ENCODE peak calls at places on chromosomes 13 and 19, in ten cellular contexts. One of them, this sample, is unnamed.

GRCh38 chr13:108437496-108437895 is 168.0 kb downstream of the TNFSF13B start:
- DNase-seq in suprapubic skin: no peak
- DNase-seq in breast epithelium: no peak
- DNase-seq in GM12878: no peak
- DNase-seq in transverse colon: no peak
- DNase-seq in sigmoid colon: no peak
- DNase-seq in stomach: no peak
- DNase-seq in HCT116: no peak
- DNase-seq in K562: no peak
- DNase-seq in H1: no peak
- DNase-seq in this sample: no peak

GRCh38 chr19:46904114-46905060 is 43.6 kb downstream of the ARHGAP35 start:
- DNase-seq in suprapubic skin: peak; percentile 53
- DNase-seq in breast epithelium: no peak
- DNase-seq in GM12878: no peak
- DNase-seq in transverse colon: no peak
- DNase-seq in sigmoid colon: peak; percentile 72
- DNase-seq in stomach: no peak
- DNase-seq in HCT116: no peak
- DNase-seq in K562: no peak
- DNase-seq in H1: no peak
- DNase-seq in this sample: no peak

GRCh38 chr19:55586976-55587668 is 6.5 kb upstream of the ZNF579 start:
- DNase-seq in suprapubic skin: peak; percentile 95
- DNase-seq in breast epithelium: peak; percentile 95
- DNase-seq in GM12878: peak; percentile 60
- DNase-seq in transverse colon: peak; percentile 96
- DNase-seq in sigmoid colon: peak; percentile 96
- DNase-seq in stomach: peak; percentile 99
- DNase-seq in HCT116: peak; percentile 85
- DNase-seq in K562: peak; percentile 97
- DNase-seq in H1: peak; percentile 99
- DNase-seq in this sample: peak; percentile 94

GRCh38 chr13:101751488-101751887 is 299.0 kb downstream of the ITGBL1 start:
- DNase-seq in suprapubic skin: no peak
- DNase-seq in breast epithelium: no peak
- DNase-seq in GM12878: no peak
- DNase-seq in transverse colon: no peak
- DNase-seq in sigmoid colon: no peak
- DNase-seq in stomach: no peak
- DNase-seq in HCT116: no peak
- DNase-seq in K562: no peak
- DNase-seq in H1: no peak
- DNase-seq in this sample: no peak

GRCh38 chr19:20102097-20102496 is 24.3 kb downstream of the ZNF90 start:
- DNase-seq in suprapubic skin: no peak
- DNase-seq in breast epithelium: no peak
- DNase-seq in GM12878: no peak
- DNase-seq in transverse colon: no peak
- DNase-seq in sigmoid colon: no peak
- DNase-seq in stomach: no peak
- DNase-seq in HCT116: no peak
- DNase-seq in K562: no peak
- DNase-seq in H1: peak; percentile 35
- DNase-seq in this sample: no peak

GRCh38 chr19:18862976-18863842 is 31.4 kb downstream of the UPF1 start:
- DNase-seq in suprapubic skin: no peak
- DNase-seq in breast epithelium: no peak
- DNase-seq in GM12878: no peak
- DNase-seq in transverse colon: no peak
- DNase-seq in sigmoid colon: no peak
- DNase-seq in stomach: no peak
- DNase-seq in HCT116: no peak
- DNase-seq in K562: no peak
- DNase-seq in H1: no peak
- DNase-seq in this sample: no peak

GRCh38 chr19:54287456-54287855 is 6.5 kb upstream of the LILRB2 start:
- DNase-seq in suprapubic skin: no peak
- DNase-seq in breast epithelium: no peak
- DNase-seq in GM12878: no peak
- DNase-seq in transverse colon: no peak
- DNase-seq in sigmoid colon: no peak
- DNase-seq in stomach: no peak
- DNase-seq in HCT116: no peak
- DNase-seq in K562: no peak
- DNase-seq in H1: no peak
- DNase-seq in this sample: no peak

GRCh38 chr13:76024151-76024550 is 388.0 kb downstream of the LMO7 start:
- DNase-seq in suprapubic skin: no peak
- DNase-seq in breast epithelium: no peak
- DNase-seq in GM12878: no peak
- DNase-seq in transverse colon: no peak
- DNase-seq in sigmoid colon: no peak
- DNase-seq in stomach: no peak
- DNase-seq in HCT116: no peak
- DNase-seq in K562: no peak
- DNase-seq in H1: no peak
- DNase-seq in this sample: no peak

GRCh38 chr13:75798353-75799245 is 162.5 kb downstream of the LMO7 start:
- DNase-seq in suprapubic skin: no peak
- DNase-seq in breast epithelium: no peak
- DNase-seq in GM12878: no peak
- DNase-seq in transverse colon: no peak
- DNase-seq in sigmoid colon: no peak
- DNase-seq in stomach: no peak
- DNase-seq in HCT116: peak; percentile 39
- DNase-seq in K562: no peak
- DNase-seq in H1: no peak
- DNase-seq in this sample: no peak

GRCh38 chr13:40109324-40109958 is 454.0 kb downstream of the COG6 start:
- DNase-seq in suprapubic skin: no peak
- DNase-seq in breast epithelium: no peak
- DNase-seq in GM12878: no peak
- DNase-seq in transverse colon: no peak
- DNase-seq in sigmoid colon: no peak
- DNase-seq in stomach: no peak
- DNase-seq in HCT116: no peak
- DNase-seq in K562: no peak
- DNase-seq in H1: no peak
- DNase-seq in this sample: no peak

GRCh38 chr13:46858776-46859175 is 38.1 kb downstream of the HTR2A start:
- DNase-seq in suprapubic skin: no peak
- DNase-seq in breast epithelium: no peak
- DNase-seq in GM12878: no peak
- DNase-seq in transverse colon: no peak
- DNase-seq in sigmoid colon: no peak
- DNase-seq in stomach: no peak
- DNase-seq in HCT116: no peak
- DNase-seq in K562: no peak
- DNase-seq in H1: no peak
- DNase-seq in this sample: no peak

GRCh38 chr13:72208112-72208645 is 341.2 kb upstream of the DACH1 start:
- DNase-seq in suprapubic skin: no peak
- DNase-seq in breast epithelium: no peak
- DNase-seq in GM12878: no peak
- DNase-seq in transverse colon: no peak
- DNase-seq in sigmoid colon: no peak
- DNase-seq in stomach: no peak
- DNase-seq in HCT116: no peak
- DNase-seq in K562: no peak
- DNase-seq in H1: no peak
- DNase-seq in this sample: no peak

GRCh38 chr19:49339364-49340068 is 4.3 kb downstream of the CD37 start:
- DNase-seq in suprapubic skin: peak; percentile 88
- DNase-seq in breast epithelium: peak; percentile 93
- DNase-seq in GM12878: no peak
- DNase-seq in transverse colon: peak; percentile 84
- DNase-seq in sigmoid colon: peak; percentile 97
- DNase-seq in stomach: peak; percentile 87
- DNase-seq in HCT116: no peak
- DNase-seq in K562: peak; percentile 68
- DNase-seq in H1: peak; percentile 89
- DNase-seq in this sample: no peak

GRCh38 chr19:34645551-34645950 is 31.4 kb downstream of the SCGB2B2 start:
- DNase-seq in suprapubic skin: no peak
- DNase-seq in breast epithelium: no peak
- DNase-seq in GM12878: no peak
- DNase-seq in transverse colon: no peak
- DNase-seq in sigmoid colon: no peak
- DNase-seq in stomach: no peak
- DNase-seq in HCT116: no peak
- DNase-seq in K562: no peak
- DNase-seq in H1: no peak
- DNase-seq in this sample: no peak

GRCh38 chr13:24107955-24108614 is 52.4 kb upstream of the SPATA13 start:
- DNase-seq in suprapubic skin: no peak
- DNase-seq in breast epithelium: no peak
- DNase-seq in GM12878: no peak
- DNase-seq in transverse colon: no peak
- DNase-seq in sigmoid colon: no peak
- DNase-seq in stomach: no peak
- DNase-seq in HCT116: no peak
- DNase-seq in K562: no peak
- DNase-seq in H1: no peak
- DNase-seq in this sample: no peak

GRCh38 chr13:24108615-24108965 is 51.9 kb upstream of the SPATA13 start:
- DNase-seq in suprapubic skin: no peak
- DNase-seq in breast epithelium: no peak
- DNase-seq in GM12878: no peak
- DNase-seq in transverse colon: no peak
- DNase-seq in sigmoid colon: no peak
- DNase-seq in stomach: no peak
- DNase-seq in HCT116: no peak
- DNase-seq in K562: no peak
- DNase-seq in H1: no peak
- DNase-seq in this sample: no peak

GRCh38 chr13:24106429-24106828 is 54.1 kb upstream of the SPATA13 start:
- DNase-seq in suprapubic skin: no peak
- DNase-seq in breast epithelium: peak; percentile 33
- DNase-seq in GM12878: no peak
- DNase-seq in transverse colon: no peak
- DNase-seq in sigmoid colon: no peak
- DNase-seq in stomach: no peak
- DNase-seq in HCT116: no peak
- DNase-seq in K562: no peak
- DNase-seq in H1: no peak
- DNase-seq in this sample: no peak

GRCh38 chr13:24100152-24100551 is 60.4 kb upstream of the SPATA13 start:
- DNase-seq in suprapubic skin: no peak
- DNase-seq in breast epithelium: no peak
- DNase-seq in GM12878: no peak
- DNase-seq in transverse colon: no peak
- DNase-seq in sigmoid colon: no peak
- DNase-seq in stomach: no peak
- DNase-seq in HCT116: no peak
- DNase-seq in K562: no peak
- DNase-seq in H1: no peak
- DNase-seq in this sample: no peak

GRCh38 chr13:24104723-24105122 is 55.8 kb upstream of the SPATA13 start:
- DNase-seq in suprapubic skin: no peak
- DNase-seq in breast epithelium: no peak
- DNase-seq in GM12878: no peak
- DNase-seq in transverse colon: no peak
- DNase-seq in sigmoid colon: no peak
- DNase-seq in stomach: no peak
- DNase-seq in HCT116: no peak
- DNase-seq in K562: no peak
- DNase-seq in H1: no peak
- DNase-seq in this sample: no peak
- TF ChIP-seq POLR2AphosphoS5 in suprapubic skin: no peak
- TF ChIP-seq POLR2AphosphoS5 in breast epithelium: no peak
- TF ChIP-seq POLR2AphosphoS5 in GM12878: no peak
- TF ChIP-seq POLR2AphosphoS5 in transverse colon: no peak
- TF ChIP-seq POLR2AphosphoS5 in sigmoid colon: no peak
- TF ChIP-seq POLR2AphosphoS5 in stomach: no peak
- TF ChIP-seq POLR2AphosphoS5 in HCT116: no peak
- TF ChIP-seq POLR2AphosphoS5 in K562: no peak
- TF ChIP-seq POLR2AphosphoS5 in H1: no peak
- TF ChIP-seq POLR2AphosphoS5 in this sample: no peak

GRCh38 chr19:3360494-3361383 is 5.6 kb upstream of the NFIC start:
- DNase-seq in suprapubic skin: peak; percentile 89
- DNase-seq in breast epithelium: peak; percentile 52
- DNase-seq in GM12878: no peak
- DNase-seq in transverse colon: peak; percentile 74
- DNase-seq in sigmoid colon: peak; percentile 94
- DNase-seq in stomach: peak; percentile 66
- DNase-seq in HCT116: no peak
- DNase-seq in K562: peak; percentile 84
- DNase-seq in H1: peak; percentile 61
- DNase-seq in this sample: peak; percentile 79
- TF ChIP-seq POLR2A in suprapubic skin: no peak
- TF ChIP-seq POLR2A in breast epithelium: peak; percentile 29
- TF ChIP-seq POLR2A in GM12878: peak; percentile 69
- TF ChIP-seq POLR2A in transverse colon: peak; percentile 29
- TF ChIP-seq POLR2A in sigmoid colon: peak; percentile 80
- TF ChIP-seq POLR2A in stomach: no peak
- TF ChIP-seq POLR2A in HCT116: peak; percentile 67
- TF ChIP-seq POLR2A in K562: peak; percentile 75
- TF ChIP-seq POLR2A in H1: no peak
- TF ChIP-seq POLR2A in this sample: no peak

DNA sequence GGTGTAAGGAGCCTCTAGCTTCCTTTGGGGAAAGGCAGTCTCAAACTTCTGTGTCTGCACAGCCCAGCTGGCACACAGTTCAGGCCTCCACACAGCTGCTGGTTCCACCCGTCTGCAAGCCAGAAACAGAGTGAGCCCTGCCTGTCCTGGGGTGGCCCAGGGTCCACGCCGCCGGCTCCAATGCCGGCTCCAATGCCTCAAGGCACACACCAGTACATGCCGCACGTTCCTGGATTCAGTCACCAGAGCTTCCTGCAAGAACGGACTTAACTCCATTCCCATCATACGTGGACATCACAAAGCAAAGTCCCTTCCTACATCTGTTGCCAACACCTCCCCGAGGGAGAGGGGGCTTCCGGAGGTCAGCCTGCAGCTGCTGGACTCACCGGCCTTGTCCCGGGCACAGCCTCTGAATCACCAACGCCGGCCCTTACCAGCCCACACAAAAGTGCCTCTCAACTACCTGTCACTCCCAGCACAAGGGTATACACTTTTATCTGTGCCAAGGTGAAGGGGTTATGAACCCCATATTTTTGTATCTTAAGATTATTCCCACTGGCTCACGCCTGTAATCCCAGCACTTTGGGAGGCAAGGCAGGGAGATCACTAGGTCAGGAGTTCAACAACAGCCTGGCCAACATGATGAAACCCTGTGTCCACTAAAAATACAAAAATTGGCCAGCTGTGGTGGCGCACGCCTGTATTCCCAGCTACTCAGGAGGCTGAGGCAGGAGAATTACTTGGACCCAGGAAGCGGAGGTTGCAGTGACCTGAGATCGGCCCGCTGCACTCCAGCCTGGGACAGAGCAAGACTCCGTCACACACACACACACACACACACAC is 8.4 kb downstream of the SH3GL1 start:
- DNase-seq in suprapubic skin: no peak
- DNase-seq in breast epithelium: no peak
- DNase-seq in GM12878: no peak
- DNase-seq in transverse colon: no peak
- DNase-seq in sigmoid colon: no peak
- DNase-seq in stomach: no peak
- DNase-seq in HCT116: no peak
- DNase-seq in K562: no peak
- DNase-seq in H1: no peak
- DNase-seq in this sample: no peak
- TF ChIP-seq POLR2AphosphoS5 in suprapubic skin: no peak
- TF ChIP-seq POLR2AphosphoS5 in breast epithelium: peak; percentile 34
- TF ChIP-seq POLR2AphosphoS5 in GM12878: no peak
- TF ChIP-seq POLR2AphosphoS5 in transverse colon: peak; percentile 51
- TF ChIP-seq POLR2AphosphoS5 in sigmoid colon: peak; percentile 55
- TF ChIP-seq POLR2AphosphoS5 in stomach: peak; percentile 37
- TF ChIP-seq POLR2AphosphoS5 in HCT116: no peak
- TF ChIP-seq POLR2AphosphoS5 in K562: no peak
- TF ChIP-seq POLR2AphosphoS5 in H1: no peak
- TF ChIP-seq POLR2AphosphoS5 in this sample: no peak

GRCh38 chr13:64900039-64900438 is 2330.1 kb downstream of the PCDH9 start:
- DNase-seq in suprapubic skin: no peak
- DNase-seq in breast epithelium: no peak
- DNase-seq in GM12878: no peak
- DNase-seq in transverse colon: no peak
- DNase-seq in sigmoid colon: peak; percentile 60
- DNase-seq in stomach: no peak
- DNase-seq in HCT116: no peak
- DNase-seq in K562: no peak
- DNase-seq in H1: no peak
- DNase-seq in this sample: no peak
- TF ChIP-seq POLR2A in suprapubic skin: no peak
- TF ChIP-seq POLR2A in breast epithelium: no peak
- TF ChIP-seq POLR2A in GM12878: no peak
- TF ChIP-seq POLR2A in transverse colon: no peak
- TF ChIP-seq POLR2A in sigmoid colon: no peak
- TF ChIP-seq POLR2A in stomach: no peak
- TF ChIP-seq POLR2A in HCT116: no peak
- TF ChIP-seq POLR2A in K562: no peak
- TF ChIP-seq POLR2A in H1: no peak
- TF ChIP-seq POLR2A in this sample: no peak